ENCODE peak calls at places on chromosomes 5 and 9, in seven cellular contexts. One of them, this sample, is unnamed. For H3K27me3, the result is how much of the 10 kb centered on the place peaks cover.

GRCh38 chr5:122287101-122287500 is 24.9 kb upstream of the SNCAIP start:
- DNase-seq in Panc1: no peak
- DNase-seq in CD4-positive, alpha-beta T cell: no peak
- DNase-seq in transverse colon: no peak
- DNase-seq in left ventricle myocardium inferior: no peak
- DNase-seq in stomach: no peak
- DNase-seq in CD8-positive, alpha-beta memory T cell: no peak
- DNase-seq in this sample: no peak

GRCh38 chr9:128575921-128576320 is 23.5 kb downstream of the SPTAN1 start:
- DNase-seq in transverse colon: no peak
- DNase-seq in CD4-positive, alpha-beta T cell: no peak
- DNase-seq in left ventricle myocardium inferior: no peak
- DNase-seq in stomach: no peak
- DNase-seq in Panc1: no peak
- DNase-seq in CD8-positive, alpha-beta memory T cell: no peak
- DNase-seq in this sample: no peak

GRCh38 chr5:2756211-2756746 is 4.8 kb upstream of the IRX2 start:
- DNase-seq in stomach: peak
- DNase-seq in CD4-positive, alpha-beta T cell: no peak
- DNase-seq in CD8-positive, alpha-beta memory T cell: no peak
- DNase-seq in transverse colon: no peak
- DNase-seq in Panc1: no peak
- DNase-seq in left ventricle myocardium inferior: no peak
- DNase-seq in this sample: no peak

GRCh38 chr9:130453487-130453886 is 8.7 kb downstream of the ASS1 start:
- DNase-seq in stomach: peak
- DNase-seq in CD4-positive, alpha-beta T cell: no peak
- DNase-seq in transverse colon: peak
- DNase-seq in CD8-positive, alpha-beta memory T cell: no peak
- DNase-seq in Panc1: no peak
- DNase-seq in left ventricle myocardium inferior: peak
- DNase-seq in this sample: peak

GRCh38 chr5:176609724-176610429 is at the start of gene GPRIN1:
- DNase-seq in left ventricle myocardium inferior: peak
- DNase-seq in transverse colon: peak
- DNase-seq in stomach: peak
- DNase-seq in Panc1: no peak
- DNase-seq in CD8-positive, alpha-beta memory T cell: peak
- DNase-seq in CD4-positive, alpha-beta T cell: peak
- DNase-seq in this sample: peak

GRCh38 chr5:66967826-66968262 is 228.8 kb downstream of the CD180 start:
- DNase-seq in CD4-positive, alpha-beta T cell: no peak
- DNase-seq in stomach: peak
- DNase-seq in CD8-positive, alpha-beta memory T cell: no peak
- DNase-seq in Panc1: no peak
- DNase-seq in transverse colon: no peak
- DNase-seq in left ventricle myocardium inferior: no peak
- DNase-seq in this sample: no peak

GRCh38 chr5:107806705-107807104 is 136.0 kb upstream of the EFNA5 start:
- DNase-seq in CD4-positive, alpha-beta T cell: no peak
- DNase-seq in transverse colon: no peak
- DNase-seq in Panc1: peak
- DNase-seq in stomach: no peak
- DNase-seq in left ventricle myocardium inferior: no peak
- DNase-seq in CD8-positive, alpha-beta memory T cell: no peak
- DNase-seq in this sample: no peak

GRCh38 chr5:6582507-6583048 is 50.3 kb downstream of the NSUN2 start:
- DNase-seq in CD4-positive, alpha-beta T cell: no peak
- DNase-seq in left ventricle myocardium inferior: no peak
- DNase-seq in Panc1: no peak
- DNase-seq in stomach: no peak
- DNase-seq in transverse colon: no peak
- DNase-seq in CD8-positive, alpha-beta memory T cell: no peak
- DNase-seq in this sample: no peak

GRCh38 chr9:407255-407654 is 192.6 kb downstream of the DOCK8 start:
- DNase-seq in transverse colon: no peak
- DNase-seq in Panc1: no peak
- DNase-seq in stomach: no peak
- DNase-seq in CD8-positive, alpha-beta memory T cell: no peak
- DNase-seq in left ventricle myocardium inferior: no peak
- DNase-seq in CD4-positive, alpha-beta T cell: no peak
- DNase-seq in this sample: peak

GRCh38 chr5:56837386-56837785 is 22.0 kb downstream of the MAP3K1 start:
- DNase-seq in CD4-positive, alpha-beta T cell: no peak
- DNase-seq in left ventricle myocardium inferior: no peak
- DNase-seq in CD8-positive, alpha-beta memory T cell: no peak
- DNase-seq in Panc1: no peak
- DNase-seq in stomach: no peak
- DNase-seq in transverse colon: no peak
- DNase-seq in this sample: no peak

GRCh38 chr5:23084815-23085214 is 231.7 kb upstream of the CDH12 start:
- DNase-seq in transverse colon: no peak
- DNase-seq in Panc1: no peak
- DNase-seq in stomach: no peak
- DNase-seq in left ventricle myocardium inferior: no peak
- DNase-seq in CD4-positive, alpha-beta T cell: no peak
- DNase-seq in CD8-positive, alpha-beta memory T cell: no peak
- DNase-seq in this sample: no peak

GRCh38 chr5:164335837-164336236 is 830.4 kb downstream of the MAT2B start:
- DNase-seq in stomach: no peak
- DNase-seq in CD4-positive, alpha-beta T cell: no peak
- DNase-seq in transverse colon: no peak
- DNase-seq in Panc1: no peak
- DNase-seq in CD8-positive, alpha-beta memory T cell: no peak
- DNase-seq in left ventricle myocardium inferior: no peak
- DNase-seq in this sample: no peak

GRCh38 chr9:108182950-108183381 is 672.8 kb downstream of the ACTL7B start:
- DNase-seq in CD4-positive, alpha-beta T cell: no peak
- DNase-seq in CD8-positive, alpha-beta memory T cell: no peak
- DNase-seq in stomach: no peak
- DNase-seq in Panc1: no peak
- DNase-seq in left ventricle myocardium inferior: no peak
- DNase-seq in transverse colon: no peak
- DNase-seq in this sample: no peak

GRCh38 chr5:72441094-72441723 is 66.0 kb downstream of the ZNF366 start:
- DNase-seq in Panc1: no peak
- DNase-seq in transverse colon: no peak
- DNase-seq in CD4-positive, alpha-beta T cell: no peak
- DNase-seq in CD8-positive, alpha-beta memory T cell: no peak
- DNase-seq in left ventricle myocardium inferior: no peak
- DNase-seq in stomach: no peak
- DNase-seq in this sample: no peak

GRCh38 chr9:87007711-87008360 is 60.5 kb upstream of the GAS1 start:
- DNase-seq in transverse colon: no peak
- DNase-seq in CD4-positive, alpha-beta T cell: no peak
- DNase-seq in left ventricle myocardium inferior: no peak
- DNase-seq in CD8-positive, alpha-beta memory T cell: no peak
- DNase-seq in Panc1: no peak
- DNase-seq in stomach: no peak
- DNase-seq in this sample: no peak

GRCh38 chr5:9059920-9060691 is 485.8 kb downstream of the SEMA5A start:
- DNase-seq in left ventricle myocardium inferior: peak
- DNase-seq in Panc1: peak
- DNase-seq in CD8-positive, alpha-beta memory T cell: no peak
- DNase-seq in stomach: no peak
- DNase-seq in CD4-positive, alpha-beta T cell: no peak
- DNase-seq in transverse colon: no peak
- DNase-seq in this sample: peak

GRCh38 chr9:124769451-124770358 is 1.4 kb downstream of the NR6A1 start:
- DNase-seq in CD8-positive, alpha-beta memory T cell: no peak
- DNase-seq in left ventricle myocardium inferior: no peak
- DNase-seq in stomach: no peak
- DNase-seq in Panc1: no peak
- DNase-seq in CD4-positive, alpha-beta T cell: no peak
- DNase-seq in transverse colon: peak
- DNase-seq in this sample: peak

GRCh38 chr9:93908591-93909241 is 46.4 kb downstream of the BARX1 start:
- DNase-seq in CD8-positive, alpha-beta memory T cell: no peak
- DNase-seq in transverse colon: no peak
- DNase-seq in Panc1: no peak
- DNase-seq in left ventricle myocardium inferior: no peak
- DNase-seq in CD4-positive, alpha-beta T cell: no peak
- DNase-seq in stomach: peak
- DNase-seq in this sample: no peak

GRCh38 chr9:93909242-93909616 is 45.9 kb downstream of the BARX1 start:
- DNase-seq in left ventricle myocardium inferior: no peak
- DNase-seq in CD8-positive, alpha-beta memory T cell: no peak
- DNase-seq in stomach: no peak
- DNase-seq in CD4-positive, alpha-beta T cell: no peak
- DNase-seq in Panc1: no peak
- DNase-seq in transverse colon: no peak
- DNase-seq in this sample: no peak

GRCh38 chr9:93911136-93911745 is 43.9 kb downstream of the BARX1 start:
- DNase-seq in left ventricle myocardium inferior: no peak
- DNase-seq in CD4-positive, alpha-beta T cell: no peak
- DNase-seq in CD8-positive, alpha-beta memory T cell: no peak
- DNase-seq in transverse colon: no peak
- DNase-seq in stomach: no peak
- DNase-seq in Panc1: no peak
- DNase-seq in this sample: no peak

GRCh38 chr9:93910598-93910997 is 44.6 kb downstream of the BARX1 start:
- DNase-seq in CD8-positive, alpha-beta memory T cell: no peak
- DNase-seq in transverse colon: no peak
- DNase-seq in CD4-positive, alpha-beta T cell: no peak
- DNase-seq in stomach: no peak
- DNase-seq in Panc1: no peak
- DNase-seq in left ventricle myocardium inferior: no peak
- DNase-seq in this sample: no peak

GRCh38 chr9:93910196-93910595 is 45.0 kb downstream of the BARX1 start:
- DNase-seq in CD4-positive, alpha-beta T cell: no peak
- DNase-seq in transverse colon: no peak
- DNase-seq in left ventricle myocardium inferior: no peak
- DNase-seq in Panc1: no peak
- DNase-seq in stomach: no peak
- DNase-seq in CD8-positive, alpha-beta memory T cell: no peak
- DNase-seq in this sample: no peak
- H3K27me3 ChIP-seq in CD4-positive, alpha-beta T cell: under half
- H3K27me3 ChIP-seq in transverse colon: under half
- H3K27me3 ChIP-seq in left ventricle myocardium inferior: half or more
- H3K27me3 ChIP-seq in Panc1: under half
- H3K27me3 ChIP-seq in stomach: under half
- H3K27me3 ChIP-seq in CD8-positive, alpha-beta memory T cell: under half
- H3K27me3 ChIP-seq in this sample: under half

DNA sequence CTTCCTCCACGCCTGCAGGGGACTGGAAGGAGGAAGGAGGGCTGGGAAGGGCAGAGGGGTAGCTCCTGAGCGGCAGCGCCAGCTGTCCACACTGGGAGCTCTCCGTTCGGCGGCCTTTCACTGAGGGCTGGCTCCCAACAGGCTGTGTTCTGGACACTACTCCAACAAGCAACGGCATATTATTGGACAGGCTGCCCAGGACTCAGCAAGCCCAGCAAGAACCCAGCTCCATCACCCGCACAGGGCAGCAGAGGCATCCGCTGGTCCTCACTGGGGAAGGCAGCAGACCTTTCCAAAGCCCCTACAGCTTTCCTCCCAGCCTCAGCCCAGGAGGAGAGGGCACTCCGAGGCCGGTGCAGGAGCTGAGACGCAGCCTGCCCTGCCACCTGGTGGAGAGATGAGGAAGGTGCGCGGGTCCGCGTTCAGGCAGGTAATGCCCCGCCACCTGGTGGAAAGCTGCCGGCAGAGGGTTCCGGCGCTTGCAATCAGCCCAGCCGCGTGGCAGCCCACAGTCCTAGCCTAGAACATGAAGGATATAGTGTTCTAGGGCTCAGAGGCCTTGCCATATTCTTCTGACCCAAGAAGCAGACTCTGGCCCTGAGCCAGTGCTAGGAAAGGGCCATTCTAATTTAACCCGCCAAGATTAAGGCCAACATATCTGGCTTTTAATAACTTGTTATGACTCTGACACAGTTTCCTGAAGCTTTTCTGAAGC is 74.4 kb downstream of the NRG2 start:
- DNase-seq in stomach: peak
- DNase-seq in CD4-positive, alpha-beta T cell: peak
- DNase-seq in transverse colon: peak
- DNase-seq in left ventricle myocardium inferior: peak
- DNase-seq in CD8-positive, alpha-beta memory T cell: peak
- DNase-seq in Panc1: peak
- DNase-seq in this sample: peak
- H3K27ac ChIP-seq in stomach: no peak
- H3K27ac ChIP-seq in CD4-positive, alpha-beta T cell: no peak
- H3K27ac ChIP-seq in transverse colon: no peak
- H3K27ac ChIP-seq in left ventricle myocardium inferior: peak
- H3K27ac ChIP-seq in CD8-positive, alpha-beta memory T cell: no peak
- H3K27ac ChIP-seq in Panc1: no peak
- H3K27ac ChIP-seq in this sample: no peak

GRCh38 chr9:99821187-99822095 is at the start of gene NR4A3:
- DNase-seq in transverse colon: peak
- DNase-seq in stomach: peak
- DNase-seq in Panc1: peak
- DNase-seq in CD4-positive, alpha-beta T cell: peak
- DNase-seq in CD8-positive, alpha-beta memory T cell: peak
- DNase-seq in left ventricle myocardium inferior: peak
- DNase-seq in this sample: peak
- H3K27me3 ChIP-seq in transverse colon: under half
- H3K27me3 ChIP-seq in stomach: under half
- H3K27me3 ChIP-seq in Panc1: under half
- H3K27me3 ChIP-seq in CD4-positive, alpha-beta T cell: under half
- H3K27me3 ChIP-seq in CD8-positive, alpha-beta memory T cell: under half
- H3K27me3 ChIP-seq in left ventricle myocardium inferior: under half
- H3K27me3 ChIP-seq in this sample: under half

GRCh38 chr9:13901176-13901575 is 412.8 kb downstream of the NFIB start:
- DNase-seq in left ventricle myocardium inferior: no peak
- DNase-seq in Panc1: no peak
- DNase-seq in stomach: no peak
- DNase-seq in CD8-positive, alpha-beta memory T cell: no peak
- DNase-seq in CD4-positive, alpha-beta T cell: no peak
- DNase-seq in transverse colon: no peak
- DNase-seq in this sample: no peak

GRCh38 chr9:13902286-13902685 is 411.7 kb downstream of the NFIB start:
- DNase-seq in stomach: no peak
- DNase-seq in transverse colon: no peak
- DNase-seq in CD4-positive, alpha-beta T cell: no peak
- DNase-seq in Panc1: no peak
- DNase-seq in left ventricle myocardium inferior: no peak
- DNase-seq in CD8-positive, alpha-beta memory T cell: no peak
- DNase-seq in this sample: no peak

GRCh38 chr9:13900449-13900848 is 413.5 kb downstream of the NFIB start:
- DNase-seq in CD4-positive, alpha-beta T cell: no peak
- DNase-seq in CD8-positive, alpha-beta memory T cell: no peak
- DNase-seq in stomach: no peak
- DNase-seq in left ventricle myocardium inferior: no peak
- DNase-seq in transverse colon: no peak
- DNase-seq in Panc1: no peak
- DNase-seq in this sample: peak

GRCh38 chr9:13898957-13899356 is 415.0 kb downstream of the NFIB start:
- DNase-seq in left ventricle myocardium inferior: peak
- DNase-seq in CD4-positive, alpha-beta T cell: no peak
- DNase-seq in transverse colon: no peak
- DNase-seq in Panc1: no peak
- DNase-seq in CD8-positive, alpha-beta memory T cell: no peak
- DNase-seq in stomach: no peak
- DNase-seq in this sample: no peak

DNA sequence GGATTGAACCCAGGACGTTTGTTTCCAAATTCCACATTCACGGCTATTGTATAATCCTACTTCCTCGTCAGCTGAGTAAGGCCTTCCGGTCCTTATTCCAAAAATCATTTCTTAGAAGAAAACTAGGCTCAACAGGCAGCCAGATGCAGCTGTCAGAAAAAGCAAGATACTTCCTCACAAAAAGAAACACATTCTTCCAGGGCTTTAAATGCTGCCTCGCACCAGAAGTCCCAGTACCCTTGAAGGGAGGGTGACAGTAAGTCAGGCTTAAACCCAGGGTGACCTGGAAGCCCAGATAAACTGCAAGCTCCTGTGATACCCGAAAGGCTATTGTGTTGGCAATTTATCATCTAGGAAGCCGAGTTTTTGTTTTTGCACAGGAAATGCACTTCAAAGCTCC is 414.0 kb downstream of the NFIB start:
- DNase-seq in stomach: no peak
- DNase-seq in Panc1: no peak
- DNase-seq in left ventricle myocardium inferior: no peak
- DNase-seq in transverse colon: no peak
- DNase-seq in CD8-positive, alpha-beta memory T cell: no peak
- DNase-seq in CD4-positive, alpha-beta T cell: no peak
- DNase-seq in this sample: peak
- H3K27ac ChIP-seq in stomach: peak
- H3K27ac ChIP-seq in Panc1: no peak
- H3K27ac ChIP-seq in left ventricle myocardium inferior: peak
- H3K27ac ChIP-seq in transverse colon: no peak
- H3K27ac ChIP-seq in CD8-positive, alpha-beta memory T cell: no peak
- H3K27ac ChIP-seq in CD4-positive, alpha-beta T cell: no peak
- H3K27ac ChIP-seq in this sample: peak

This sample was measured in heart right ventricle.